ENCODE peak calls at places on chromosomes 2 and 18, in five cellular contexts. Z is HTR-8/SVneo, F is uterus, M is A673, U is SHP77 treated with DMSO at 0.1 percent for 48 hours. J is an unnamed sample.

GRCh38 chr2:226030369-226031077 is 631.0 kb downstream of the NYAP2 start:
- DNase-seq in Z (no peak), F (no peak), M (no peak), U (no peak), J (no peak)

GRCh38 chr18:55152801-55153200 is 193.5 kb upstream of the CCDC68 start:
- DNase-seq in Z (no peak), M (no peak), F (no peak), U (no peak), J (peak)

GRCh38 chr2:85234879-85235278 is 92.9 kb downstream of the TGOLN2 start:
- DNase-seq in U (no peak), M (no peak), Z (no peak), F (no peak), J (no peak)

GRCh38 chr2:105769504-105769903 is 24.8 kb downstream of the NCK2 start:
- DNase-seq in U (no peak), M (no peak), F (no peak), Z (no peak), J (no peak)

GRCh38 chr2:187638840-187639239 is 84.6 kb upstream of the TFPI start:
- DNase-seq in U (no peak), F (no peak), Z (no peak), M (no peak), J (no peak)

GRCh38 chr2:1173528-1173927 is 222.9 kb downstream of the SNTG2 start:
- DNase-seq in Z (no peak), U (no peak), M (no peak), F (no peak), J (no peak)

GRCh38 chr2:105802587-105802986 is 57.9 kb downstream of the NCK2 start:
- DNase-seq in U (no peak), F (no peak), Z (no peak), M (no peak), J (peak)

GRCh38 chr2:21740529-21740928 is 616.8 kb downstream of the TDRD15 start:
- DNase-seq in Z (no peak), F (no peak), M (no peak), U (no peak), J (no peak)

GRCh38 chr18:59385191-59385590 is 26.1 kb upstream of the LMAN1 start:
- DNase-seq in F (no peak), Z (no peak), M (no peak), U (no peak), J (no peak)

GRCh38 chr2:110858135-110858737 is 125.9 kb downstream of the ACOXL start:
- DNase-seq in Z (no peak), U (no peak), F (no peak), M (no peak), J (no peak)

GRCh38 chr18:59823611-59824195 is 76.1 kb upstream of the PMAIP1 start:
- DNase-seq in Z (peak), M (peak), F (peak), U (peak), J (peak)

GRCh38 chr2:102251042-102251848 is 60.1 kb upstream of the IL1RL1 start:
- DNase-seq in Z (no peak), M (peak), U (no peak), F (no peak), J (peak)

GRCh38 chr2:21395366-21395765 is 271.6 kb downstream of the TDRD15 start:
- DNase-seq in Z (no peak), U (no peak), M (no peak), F (no peak), J (no peak)

GRCh38 chr18:49849331-49850217 is 36.2 kb upstream of the ACAA2 start:
- DNase-seq in Z (peak), U (no peak), M (peak), F (no peak), J (peak)

GRCh38 chr2:74507926-74508520 is 528 bp upstream of the PCGF1 start:
- DNase-seq in Z (no peak), U (no peak), M (peak), F (no peak), J (peak)

GRCh38 chr2:98191880-98192279 is 104.9 kb downstream of the VWA3B start:
- DNase-seq in Z (no peak), U (no peak), M (no peak), F (no peak), J (no peak)

GRCh38 chr2:159879061-159879604 is 81.1 kb upstream of the CD302 start:
- DNase-seq in Z (no peak), F (peak), M (no peak), U (no peak), J (peak)

GRCh38 chr2:168233726-168234406 is 13.5 kb downstream of the STK39 start:
- DNase-seq in M (no peak), Z (no peak), F (no peak), U (no peak), J (no peak)

GRCh38 chr2:152432206-152432653 is 97.3 kb downstream of the FMNL2 start:
- DNase-seq in M (peak), F (peak), U (no peak), Z (no peak), J (peak)

GRCh38 chr2:155377931-155378444 is 679.5 kb downstream of the KCNJ3 start:
- DNase-seq in M (no peak), Z (no peak), F (no peak), U (peak), J (peak)

GRCh38 chr18:23876921-23877320 is 137.6 kb upstream of the TTC39C start:
- DNase-seq in M (no peak), F (no peak), Z (no peak), U (no peak), J (peak)

GRCh38 chr2:13819896-13820295 is 812.6 kb upstream of the LRATD1 start:
- DNase-seq in M (no peak), U (no peak), F (no peak), Z (no peak), J (peak)

GRCh38 chr18:3889803-3890202 is 439.8 kb downstream of the TGIF1 start:
- DNase-seq in F (no peak), Z (no peak), U (no peak), M (no peak), J (peak)

GRCh38 chr18:13390196-13390595 is 171.6 kb downstream of the LDLRAD4 start:
- DNase-seq in M (no peak), U (no peak), Z (no peak), F (no peak), J (no peak)

GRCh38 chr2:205024822-205025518 is 479.7 kb downstream of the PARD3B start:
- DNase-seq in M (peak), U (no peak), Z (peak), F (peak), J (peak)

GRCh38 chr2:40218679-40219078 is 233.2 kb downstream of the SLC8A1 start:
- DNase-seq in Z (no peak), U (no peak), F (peak), M (no peak), J (no peak)

GRCh38 chr2:127321306-127321705 is 27.4 kb upstream of the ERCC3 start:
- DNase-seq in M (no peak), Z (no peak), U (no peak), F (no peak), J (no peak)

GRCh38 chr18:56000041-56000440 is 412.0 kb upstream of the TCF4 start:
- DNase-seq in F (no peak), Z (no peak), M (no peak), U (no peak), J (no peak)

GRCh38 chr18:79049506-79049905 is 19.7 kb upstream of the ATP9B start:
- DNase-seq in U (no peak), F (no peak), Z (no peak), M (no peak), J (no peak)

GRCh38 chr2:39308778-39309177 is 65.0 kb upstream of the CDKL4 start:
- DNase-seq in M (no peak), Z (no peak), U (no peak), F (no peak), J (no peak)

GRCh38 chr2:119517433-119517832 is 6.8 kb downstream of the SCTR start:
- DNase-seq in M (peak), U (no peak), Z (peak), F (no peak), J (peak)

GRCh38 chr2:25424426-25425028 is 82.8 kb upstream of the DNMT3A start:
- DNase-seq in U (no peak), Z (no peak), F (no peak), M (no peak), J (no peak)